ENCODE peak calls at places on chromosomes 4 and X, in seven cellular contexts. One of them, this sample, is unnamed.

GRCh38 chr4:120709986-120710385 is 212.5 kb downstream of the PRDM5 start:
- DNase-seq in mesendoderm: no peak
- DNase-seq in IMR-90: peak
- DNase-seq in trophoblast cell: no peak
- DNase-seq in neuronal stem cell: no peak
- DNase-seq in H1: no peak
- DNase-seq in mesenchymal stem cell: peak
- DNase-seq in this sample: no peak

GRCh38 chr4:140019619-140020367 is 134.2 kb downstream of the MAML3 start:
- DNase-seq in mesendoderm: no peak
- DNase-seq in IMR-90: no peak
- DNase-seq in trophoblast cell: no peak
- DNase-seq in neuronal stem cell: no peak
- DNase-seq in H1: no peak
- DNase-seq in mesenchymal stem cell: no peak
- DNase-seq in this sample: no peak

GRCh38 chr4:177511611-177512010 is 69.4 kb upstream of the AGA start:
- DNase-seq in mesendoderm: peak
- DNase-seq in IMR-90: no peak
- DNase-seq in trophoblast cell: peak
- DNase-seq in neuronal stem cell: no peak
- DNase-seq in H1: no peak
- DNase-seq in mesenchymal stem cell: no peak
- DNase-seq in this sample: no peak

GRCh38 chrX:108018659-108019381 is 26.0 kb upstream of the VSIG1 start:
- DNase-seq in mesendoderm: no peak
- DNase-seq in IMR-90: no peak
- DNase-seq in trophoblast cell: no peak
- DNase-seq in neuronal stem cell: no peak
- DNase-seq in H1: no peak
- DNase-seq in mesenchymal stem cell: no peak
- DNase-seq in this sample: no peak

GRCh38 chr4:88107406-88108107 is 50.9 kb downstream of the ABCG2 start:
- DNase-seq in mesendoderm: no peak
- DNase-seq in IMR-90: peak
- DNase-seq in trophoblast cell: peak
- DNase-seq in neuronal stem cell: no peak
- DNase-seq in H1: no peak
- DNase-seq in mesenchymal stem cell: no peak
- DNase-seq in this sample: no peak

GRCh38 chr4:18937746-18938145 is 916.2 kb upstream of the LCORL start:
- DNase-seq in mesendoderm: no peak
- DNase-seq in IMR-90: no peak
- DNase-seq in trophoblast cell: peak
- DNase-seq in neuronal stem cell: no peak
- DNase-seq in H1: no peak
- DNase-seq in mesenchymal stem cell: no peak
- DNase-seq in this sample: no peak

GRCh38 chrX:22087158-22087557 is 55.0 kb downstream of the PHEX start:
- DNase-seq in mesendoderm: no peak
- DNase-seq in IMR-90: no peak
- DNase-seq in trophoblast cell: no peak
- DNase-seq in neuronal stem cell: no peak
- DNase-seq in H1: no peak
- DNase-seq in mesenchymal stem cell: no peak
- DNase-seq in this sample: no peak

GRCh38 chrX:75522565-75523411 is at the start of gene ZDHHC15:
- DNase-seq in mesendoderm: peak
- DNase-seq in IMR-90: no peak
- DNase-seq in trophoblast cell: peak
- DNase-seq in neuronal stem cell: peak
- DNase-seq in H1: peak
- DNase-seq in mesenchymal stem cell: no peak
- DNase-seq in this sample: peak

GRCh38 chrX:41145920-41146608 is 60.8 kb downstream of the USP9X start:
- DNase-seq in mesendoderm: no peak
- DNase-seq in IMR-90: peak
- DNase-seq in trophoblast cell: peak
- DNase-seq in neuronal stem cell: no peak
- DNase-seq in H1: no peak
- DNase-seq in mesenchymal stem cell: peak
- DNase-seq in this sample: no peak

GRCh38 chrX:72142931-72143709 is 11.4 kb upstream of the RTL5 start:
- DNase-seq in mesendoderm: no peak
- DNase-seq in IMR-90: no peak
- DNase-seq in trophoblast cell: no peak
- DNase-seq in neuronal stem cell: no peak
- DNase-seq in H1: no peak
- DNase-seq in mesenchymal stem cell: no peak
- DNase-seq in this sample: no peak

GRCh38 chr4:175536852-175537453 is 275.1 kb downstream of the GPM6A start:
- DNase-seq in mesendoderm: peak
- DNase-seq in IMR-90: peak
- DNase-seq in trophoblast cell: peak
- DNase-seq in neuronal stem cell: peak
- DNase-seq in H1: peak
- DNase-seq in mesenchymal stem cell: peak
- DNase-seq in this sample: no peak

GRCh38 chrX:53674581-53674980 is 11.9 kb downstream of the HUWE1 start:
- DNase-seq in mesendoderm: no peak
- DNase-seq in IMR-90: peak
- DNase-seq in trophoblast cell: no peak
- DNase-seq in neuronal stem cell: no peak
- DNase-seq in H1: no peak
- DNase-seq in mesenchymal stem cell: no peak
- DNase-seq in this sample: no peak

GRCh38 chr4:143357161-143357845 is 20.6 kb downstream of the GAB1 start:
- DNase-seq in mesendoderm: no peak
- DNase-seq in IMR-90: no peak
- DNase-seq in trophoblast cell: peak
- DNase-seq in neuronal stem cell: no peak
- DNase-seq in H1: no peak
- DNase-seq in mesenchymal stem cell: no peak
- DNase-seq in this sample: no peak

GRCh38 chr4:10761903-10762302 is 77.3 kb upstream of the CLNK start:
- DNase-seq in mesendoderm: no peak
- DNase-seq in IMR-90: peak
- DNase-seq in trophoblast cell: no peak
- DNase-seq in neuronal stem cell: no peak
- DNase-seq in H1: no peak
- DNase-seq in mesenchymal stem cell: no peak
- DNase-seq in this sample: no peak

GRCh38 chrX:132270699-132271098 is 51.5 kb upstream of the RAP2C start:
- DNase-seq in mesendoderm: no peak
- DNase-seq in IMR-90: peak
- DNase-seq in trophoblast cell: peak
- DNase-seq in neuronal stem cell: no peak
- DNase-seq in H1: no peak
- DNase-seq in mesenchymal stem cell: peak
- DNase-seq in this sample: no peak

GRCh38 chrX:136259543-136259942 is 8.3 kb upstream of the MAP7D3 start:
- DNase-seq in mesendoderm: peak
- DNase-seq in IMR-90: peak
- DNase-seq in trophoblast cell: no peak
- DNase-seq in neuronal stem cell: no peak
- DNase-seq in H1: no peak
- DNase-seq in mesenchymal stem cell: peak
- DNase-seq in this sample: no peak

GRCh38 chrX:23822397-23822796 is 39.4 kb downstream of the SAT1 start:
- DNase-seq in mesendoderm: no peak
- DNase-seq in IMR-90: peak
- DNase-seq in trophoblast cell: no peak
- DNase-seq in neuronal stem cell: no peak
- DNase-seq in H1: no peak
- DNase-seq in mesenchymal stem cell: peak
- DNase-seq in this sample: no peak

GRCh38 chr4:732480-732879 is 26.8 kb downstream of the PCGF3 start:
- DNase-seq in mesendoderm: no peak
- DNase-seq in IMR-90: no peak
- DNase-seq in trophoblast cell: no peak
- DNase-seq in neuronal stem cell: no peak
- DNase-seq in H1: no peak
- DNase-seq in mesenchymal stem cell: no peak
- DNase-seq in this sample: no peak

GRCh38 chr4:734075-734474 is 28.4 kb downstream of the PCGF3 start:
- DNase-seq in mesendoderm: no peak
- DNase-seq in IMR-90: no peak
- DNase-seq in trophoblast cell: no peak
- DNase-seq in neuronal stem cell: no peak
- DNase-seq in H1: no peak
- DNase-seq in mesenchymal stem cell: no peak
- DNase-seq in this sample: no peak

GRCh38 chr4:732911-733630 is 27.4 kb downstream of the PCGF3 start:
- DNase-seq in mesendoderm: no peak
- DNase-seq in IMR-90: no peak
- DNase-seq in trophoblast cell: no peak
- DNase-seq in neuronal stem cell: no peak
- DNase-seq in H1: no peak
- DNase-seq in mesenchymal stem cell: no peak
- DNase-seq in this sample: no peak

GRCh38 chr4:734951-735350 is 29.3 kb downstream of the PCGF3 start:
- DNase-seq in mesendoderm: no peak
- DNase-seq in IMR-90: no peak
- DNase-seq in trophoblast cell: no peak
- DNase-seq in neuronal stem cell: no peak
- DNase-seq in H1: no peak
- DNase-seq in mesenchymal stem cell: no peak
- DNase-seq in this sample: no peak

DNA sequence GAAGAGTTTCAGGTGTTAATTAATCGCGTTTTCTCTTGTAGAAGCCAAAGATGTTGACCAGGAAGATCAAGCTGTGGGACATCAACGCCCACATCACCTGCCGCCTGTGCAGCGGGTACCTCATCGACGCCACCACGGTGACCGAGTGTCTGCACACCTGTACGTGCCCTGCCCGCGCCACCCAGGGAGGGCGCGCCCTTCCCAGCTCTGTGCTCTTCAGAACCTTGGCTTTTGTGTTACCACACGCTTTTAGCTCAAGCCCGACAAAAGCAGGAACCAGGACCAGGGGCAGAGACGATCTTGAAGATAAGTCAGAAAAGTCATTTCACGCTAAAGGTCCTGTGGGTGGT is 28.0 kb downstream of the PCGF3 start:
- DNase-seq in mesendoderm: no peak
- DNase-seq in IMR-90: no peak
- DNase-seq in trophoblast cell: no peak
- DNase-seq in neuronal stem cell: no peak
- DNase-seq in H1: no peak
- DNase-seq in mesenchymal stem cell: no peak
- DNase-seq in this sample: no peak
- H2BK5ac ChIP-seq in mesendoderm: no peak
- H2BK5ac ChIP-seq in IMR-90: no peak
- H2BK5ac ChIP-seq in trophoblast cell: no peak
- H2BK5ac ChIP-seq in neuronal stem cell: peak
- H2BK5ac ChIP-seq in H1: no peak
- H2BK5ac ChIP-seq in mesenchymal stem cell: no peak
- H2BK5ac ChIP-seq in this sample: no peak

DNA sequence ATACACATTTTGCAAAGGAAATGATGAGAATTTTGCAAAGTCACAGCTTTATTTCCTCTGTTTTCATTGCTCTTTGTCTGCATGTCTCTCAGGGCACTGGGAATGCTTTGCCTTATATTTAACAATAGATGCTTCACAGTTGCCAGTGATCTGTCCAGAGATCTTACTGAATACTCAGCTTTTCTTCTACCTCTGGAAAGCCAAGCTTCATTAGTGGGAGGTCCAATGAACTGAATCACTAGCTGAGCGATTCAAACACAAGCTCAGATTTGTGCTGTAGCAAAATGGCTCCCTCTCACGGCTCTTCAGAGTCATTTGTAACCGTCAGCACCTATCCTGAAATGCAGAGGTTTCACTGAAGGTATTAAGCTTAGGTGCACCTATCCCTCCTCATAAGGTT is 138.9 kb downstream of the DCLK2 start:
- DNase-seq in mesendoderm: peak
- DNase-seq in IMR-90: peak
- DNase-seq in trophoblast cell: peak
- DNase-seq in neuronal stem cell: peak
- DNase-seq in H1: no peak
- DNase-seq in mesenchymal stem cell: peak
- DNase-seq in this sample: no peak
- H2BK5ac ChIP-seq in mesendoderm: no peak
- H2BK5ac ChIP-seq in IMR-90: peak
- H2BK5ac ChIP-seq in trophoblast cell: no peak
- H2BK5ac ChIP-seq in neuronal stem cell: no peak
- H2BK5ac ChIP-seq in H1: no peak
- H2BK5ac ChIP-seq in mesenchymal stem cell: no peak
- H2BK5ac ChIP-seq in this sample: no peak

GRCh38 chr4:12488672-12489071 is 995.5 kb downstream of the RAB28 start:
- DNase-seq in mesendoderm: peak
- DNase-seq in IMR-90: no peak
- DNase-seq in trophoblast cell: no peak
- DNase-seq in neuronal stem cell: no peak
- DNase-seq in H1: no peak
- DNase-seq in mesenchymal stem cell: peak
- DNase-seq in this sample: no peak
- H2BK5ac ChIP-seq in mesendoderm: no peak
- H2BK5ac ChIP-seq in IMR-90: no peak
- H2BK5ac ChIP-seq in trophoblast cell: no peak
- H2BK5ac ChIP-seq in neuronal stem cell: no peak
- H2BK5ac ChIP-seq in H1: no peak
- H2BK5ac ChIP-seq in mesenchymal stem cell: no peak
- H2BK5ac ChIP-seq in this sample: no peak

DNA sequence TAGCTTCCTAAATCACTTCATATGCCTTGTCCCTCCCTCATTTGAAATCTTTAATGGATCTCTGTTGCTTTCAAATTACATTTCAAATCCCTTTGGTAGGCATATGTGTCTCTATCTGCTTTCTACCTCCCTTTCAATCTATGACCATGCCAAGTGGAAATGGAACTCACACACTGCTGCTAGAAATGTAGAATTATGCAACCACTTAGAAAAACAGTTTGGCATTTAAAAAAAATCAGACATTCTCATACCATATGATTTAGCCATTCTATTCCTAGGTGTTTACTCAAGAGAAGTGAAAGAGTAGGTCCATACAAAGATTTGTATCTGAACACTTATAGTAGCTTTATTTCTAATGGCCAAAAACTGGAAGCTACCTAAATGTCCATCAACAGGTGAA is 413.5 kb upstream of the INTU start:
- DNase-seq in mesendoderm: no peak
- DNase-seq in IMR-90: no peak
- DNase-seq in trophoblast cell: no peak
- DNase-seq in neuronal stem cell: no peak
- DNase-seq in H1: no peak
- DNase-seq in mesenchymal stem cell: no peak
- DNase-seq in this sample: no peak
- H2BK5ac ChIP-seq in mesendoderm: no peak
- H2BK5ac ChIP-seq in IMR-90: no peak
- H2BK5ac ChIP-seq in trophoblast cell: no peak
- H2BK5ac ChIP-seq in neuronal stem cell: no peak
- H2BK5ac ChIP-seq in H1: no peak
- H2BK5ac ChIP-seq in mesenchymal stem cell: no peak
- H2BK5ac ChIP-seq in this sample: no peak

DNA sequence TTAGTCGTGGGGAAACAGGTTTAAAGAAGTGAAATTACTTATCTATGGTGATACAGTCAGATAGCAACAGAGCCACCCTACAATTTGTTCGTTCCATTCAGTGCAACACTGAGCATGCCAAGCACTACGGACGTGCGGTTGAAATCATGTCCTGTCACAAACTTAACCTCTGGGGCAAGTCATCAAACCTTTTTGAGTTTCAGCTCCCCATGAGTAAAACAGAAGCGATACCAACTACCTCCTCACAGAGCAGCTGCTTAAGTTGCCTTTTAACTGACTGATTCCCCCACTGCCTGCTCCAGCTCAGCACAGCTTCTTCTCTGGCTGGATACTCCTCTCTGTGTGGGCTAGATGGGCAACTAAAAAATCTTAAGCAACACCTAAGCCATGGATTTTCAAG is 36.0 kb downstream of the LHFPL1 start:
- DNase-seq in mesendoderm: peak
- DNase-seq in IMR-90: no peak
- DNase-seq in trophoblast cell: no peak
- DNase-seq in neuronal stem cell: no peak
- DNase-seq in H1: no peak
- DNase-seq in mesenchymal stem cell: no peak
- DNase-seq in this sample: no peak
- H2BK5ac ChIP-seq in mesendoderm: no peak
- H2BK5ac ChIP-seq in IMR-90: no peak
- H2BK5ac ChIP-seq in trophoblast cell: no peak
- H2BK5ac ChIP-seq in neuronal stem cell: no peak
- H2BK5ac ChIP-seq in H1: no peak
- H2BK5ac ChIP-seq in mesenchymal stem cell: no peak
- H2BK5ac ChIP-seq in this sample: no peak